ENCODE peak calls at places on chromosomes 13 and 19, in ten cellular contexts. E is GM12891, X is lower leg skin, T is Peyer's patch, R is A549, D is testis, A is stomach, U is IMR-90, W is heart left ventricle, Y is esophagus squamous epithelium. I is an unnamed sample.

GRCh38 chr13:20399961-20400360 is 125.7 kb downstream of the CRYL1 start:
- DNase-seq in E (no peak), D (no peak), W (no peak), A (peak; percentile 18), T (no peak), Y (no peak), U (no peak), X (no peak), R (no peak), I (no peak)

GRCh38 chr13:95547531-95548167 is 4.9 kb upstream of the CLDN10 start:
- DNase-seq in Y (no peak), E (no peak), D (no peak), A (no peak), U (no peak), X (no peak), W (no peak), T (no peak), R (no peak), I (no peak)

GRCh38 chr19:4061683-4062575 is 4.8 kb downstream of the ZBTB7A start:
- DNase-seq in E (no peak), W (no peak), U (no peak), T (no peak), R (no peak), A (peak; percentile 86), X (no peak), D (no peak), Y (no peak), I (no peak)

GRCh38 chr13:79533781-79534400 is 52.9 kb downstream of the NDFIP2 start:
- DNase-seq in A (no peak), T (no peak), X (no peak), R (no peak), W (no peak), E (no peak), U (peak; percentile 47), D (no peak), Y (no peak), I (no peak)

GRCh38 chr19:35509018-35509652 is 4.3 kb downstream of the DMKN start:
- DNase-seq in A (peak; percentile 71), R (peak; percentile 53), T (peak; percentile 56), U (no peak), E (no peak), X (no peak), D (no peak), W (no peak), Y (no peak), I (no peak)

GRCh38 chr19:10321417-10321797 is 5.6 kb upstream of the FDX2 start:
- DNase-seq in R (no peak), A (no peak), D (no peak), Y (no peak), X (no peak), W (no peak), U (no peak), E (no peak), T (no peak), I (no peak)

GRCh38 chr19:57708641-57709354 is at the start of gene ZNF154:
- DNase-seq in E (peak; percentile 56), U (peak; percentile 67), T (peak; percentile 46), W (no peak), Y (no peak), R (no peak), X (no peak), D (peak; percentile 41), A (no peak), I (no peak)

GRCh38 chr19:16462757-16463250 is 9.0 kb downstream of the EPS15L1 start:
- DNase-seq in W (no peak), D (no peak), E (no peak), T (no peak), A (peak; percentile 66), Y (no peak), U (peak; percentile 34), R (no peak), X (no peak), I (peak; percentile 67)

GRCh38 chr13:27450921-27451461 is 627 bp upstream of the MTIF3 start:
- DNase-seq in U (peak; percentile 47), E (no peak), R (peak; percentile 25), D (peak; percentile 54), W (peak; percentile 76), X (no peak), A (peak; percentile 53), Y (no peak), T (peak; percentile 43), I (peak; percentile 79)

GRCh38 chr19:35710784-35711723 is 6.7 kb downstream of the ZBTB32 start:
- DNase-seq in T (peak; percentile 41), R (no peak), W (no peak), E (peak; percentile 43), X (no peak), U (no peak), Y (no peak), A (no peak), D (no peak), I (no peak)

GRCh38 chr19:31506102-31506501 is 156.9 kb upstream of the TSHZ3 start:
- DNase-seq in E (no peak), U (no peak), R (no peak), Y (no peak), A (no peak), T (no peak), X (no peak), D (no peak), W (no peak), I (no peak)

GRCh38 chr19:21133633-21134032 is 8.2 kb upstream of the ZNF431 start:
- DNase-seq in W (no peak), U (no peak), R (no peak), Y (no peak), X (no peak), T (no peak), E (no peak), D (no peak), A (no peak), I (no peak)

GRCh38 chr19:42508892-42509444 is 19.3 kb downstream of the CEACAM1 start:
- DNase-seq in D (no peak), W (no peak), E (no peak), A (no peak), X (no peak), Y (no peak), U (no peak), T (no peak), R (no peak), I (no peak)

DNA sequence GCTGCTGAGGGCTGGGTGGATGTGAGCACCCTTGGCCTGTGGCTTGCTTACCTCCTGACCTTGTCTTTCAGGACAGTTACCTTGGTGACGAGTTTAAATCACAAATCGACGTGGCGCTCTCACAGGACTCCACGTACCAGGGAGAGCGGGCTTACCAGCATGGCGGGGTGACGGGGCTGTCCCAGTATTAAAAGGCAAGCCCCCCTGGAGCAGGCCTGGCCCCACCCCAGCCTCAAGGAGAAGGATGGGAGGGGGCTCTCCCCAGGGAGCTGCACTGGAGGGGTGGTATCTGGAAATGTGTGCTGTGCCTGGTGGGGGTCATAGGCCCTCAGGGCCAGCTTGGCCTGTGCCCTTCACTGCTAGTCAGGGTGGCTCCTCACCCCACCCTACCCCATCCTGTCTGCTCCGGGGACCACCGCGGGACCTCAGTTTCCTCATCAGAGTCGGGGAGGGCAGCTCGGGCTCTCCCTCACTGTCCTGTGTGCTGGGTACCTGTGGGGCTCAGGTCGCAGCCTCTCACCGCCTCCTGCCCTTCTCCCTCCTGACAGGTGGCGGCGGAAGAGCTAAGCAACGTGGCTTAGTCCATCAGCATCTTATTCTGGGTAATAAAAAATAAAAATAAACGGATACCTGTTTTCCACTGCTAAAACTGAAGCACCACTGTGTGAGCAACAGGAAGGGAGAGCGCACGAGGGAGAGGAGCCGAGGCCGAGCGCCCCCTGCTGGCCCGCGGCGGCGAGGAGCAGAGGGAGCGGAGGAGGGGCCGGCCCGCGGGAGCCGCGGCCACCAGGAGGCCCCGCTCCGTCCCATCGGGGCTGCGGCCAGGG is 29.8 kb downstream of the CERS1 start:
- DNase-seq in Y (no peak), U (peak; percentile 36), W (no peak), X (no peak), D (peak; percentile 80), A (peak; percentile 67), T (peak; percentile 59), E (peak; percentile 97), R (peak; percentile 52), I (peak; percentile 86)
- TF ChIP-seq POLR2A in Y (no peak), U (no peak), W (peak; percentile 9), X (no peak), D (no peak), A (no peak), T (no peak), E (no peak), R (no peak), I (no peak)

GRCh38 chr19:14091086-14091884 is 734 bp upstream of the SAMD1 start:
- DNase-seq in A (no peak), U (peak; percentile 64), Y (no peak), W (peak; percentile 90), D (no peak), X (peak; percentile 55), T (no peak), R (peak; percentile 67), E (peak; percentile 87), I (peak; percentile 95)
- TF ChIP-seq POLR2A in A (no peak), U (no peak), Y (no peak), W (peak; percentile 92), D (peak; percentile 40), X (no peak), T (peak; percentile 68), R (peak; percentile 68), E (no peak), I (peak; percentile 65)

DNA sequence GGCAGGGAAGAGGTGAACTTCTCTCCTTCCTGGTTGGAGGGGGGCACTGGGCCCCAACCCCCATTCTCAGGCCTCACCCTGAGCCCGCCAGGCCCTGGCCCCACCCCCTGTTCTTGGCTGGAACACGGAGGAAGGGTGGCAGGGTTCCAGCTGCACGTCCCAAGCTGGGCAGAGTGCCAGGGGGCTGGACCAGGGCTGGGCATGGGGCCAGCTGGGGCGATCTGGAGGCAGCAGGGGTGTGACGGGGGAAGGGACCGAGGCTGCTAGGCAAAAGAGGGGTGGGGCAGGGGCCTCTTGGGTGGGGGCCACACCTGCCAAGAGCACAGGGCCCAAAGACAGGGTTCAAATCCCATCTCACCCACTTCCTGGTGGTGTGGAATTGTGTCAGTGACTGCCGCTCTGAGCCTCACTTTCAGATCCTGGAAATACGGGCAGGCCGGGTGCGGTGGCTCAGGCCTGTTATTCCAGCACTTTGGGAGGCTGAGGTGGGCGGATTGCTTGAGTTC is 2.2 kb downstream of the HIF3A start:
- DNase-seq in W (peak; percentile 97), E (no peak), D (peak; percentile 94), U (peak; percentile 50), A (peak; percentile 99), R (peak; percentile 90), X (peak; percentile 92), Y (no peak), T (peak; percentile 46), I (peak; percentile 95)
- TF ChIP-seq POLR2A in W (peak; percentile 42), E (no peak), D (no peak), U (no peak), A (no peak), R (no peak), X (no peak), Y (no peak), T (peak; percentile 48), I (no peak)

DNA sequence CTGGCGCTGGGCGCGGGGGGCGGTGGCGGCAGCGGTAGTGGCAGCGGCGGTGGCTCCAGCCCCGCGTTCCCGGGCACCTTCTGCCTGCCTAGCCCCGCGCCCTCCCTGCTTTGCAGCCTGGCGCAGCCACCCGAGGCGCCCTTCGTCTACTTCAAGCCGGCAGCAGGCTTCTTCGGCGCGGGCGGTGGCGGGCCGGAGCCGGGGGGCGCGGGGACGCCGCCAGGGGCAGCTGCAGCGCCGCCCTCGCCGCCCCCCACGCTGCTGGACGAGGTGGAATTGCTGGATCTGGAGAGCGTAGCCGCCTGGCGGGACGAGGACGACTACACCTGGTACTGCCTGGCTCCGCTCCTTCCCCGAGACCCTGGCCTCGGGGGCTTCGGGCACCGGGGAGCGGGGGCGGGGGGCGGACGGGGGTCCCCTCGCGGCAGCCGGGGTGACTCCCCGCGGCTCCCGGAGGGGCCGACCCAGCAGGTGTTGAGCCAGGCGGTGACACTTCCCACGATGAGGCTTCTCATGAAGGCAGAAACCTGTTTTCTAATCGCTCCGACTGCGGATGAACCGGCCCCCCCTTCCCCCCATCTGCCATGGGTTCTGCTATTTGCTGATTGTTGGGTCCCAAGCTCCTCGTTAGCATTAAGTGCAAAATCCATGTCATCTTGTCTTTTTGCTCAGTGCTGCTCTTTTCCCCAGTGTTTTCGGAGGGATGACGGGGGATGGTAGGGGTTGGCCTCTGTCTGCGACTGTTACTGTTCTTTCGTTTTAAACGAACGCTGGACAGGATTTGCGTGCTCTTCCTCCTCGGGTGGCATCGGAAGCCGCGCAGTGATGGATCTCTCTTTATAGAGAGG is 948 bp downstream of the SLAIN1 start:
- DNase-seq in X (no peak), U (no peak), Y (no peak), E (peak; percentile 38), D (peak; percentile 33), A (peak; percentile 46), T (peak; percentile 61), W (peak; percentile 69), R (no peak), I (peak; percentile 75)
- TF ChIP-seq POLR2A in X (no peak), U (no peak), Y (no peak), E (no peak), D (no peak), A (no peak), T (no peak), W (no peak), R (no peak), I (no peak)